ENCODE peak calls at places on chromosomes 5 and 9, in ten cellular contexts. Q is GM12865, H is T-helper 1 cell, C is epithelial cell of proximal tubule, A is adipocyte, G is esophagus muscularis mucosa, F is HFFc6, S is ecto neural progenitor cell, T is H7, Z is Peyer's patch. V is an unnamed sample.

GRCh38 chr9:114491430-114492003 is 13.8 kb downstream of the WHRN start:
- DNase-seq in C (no peak), T (no peak), H (no peak), F (no peak), A (no peak), G (no peak), Q (no peak), S (no peak), Z (no peak), V (no peak)

GRCh38 chr9:85118990-85119755 is 449.6 kb downstream of the NTRK2 start:
- DNase-seq in T (no peak), A (no peak), C (no peak), F (no peak), Z (no peak), S (no peak), Q (no peak), G (no peak), H (no peak), V (no peak)

GRCh38 chr9:92187989-92188714 is 72.9 kb upstream of the SPTLC1 start:
- DNase-seq in A (no peak), F (no peak), C (no peak), Z (no peak), T (peak), S (no peak), H (no peak), G (no peak), Q (peak), V (no peak)

GRCh38 chr9:70058569-70059161 is 15.0 kb downstream of the MAMDC2 start:
- DNase-seq in G (no peak), Q (no peak), F (no peak), C (no peak), H (no peak), Z (no peak), T (no peak), S (no peak), A (no peak), V (no peak)

GRCh38 chr5:178289438-178289837 is 56.8 kb upstream of the PHYKPL start:
- DNase-seq in H (no peak), Q (no peak), A (no peak), S (no peak), G (no peak), Z (no peak), C (no peak), F (no peak), T (no peak), V (no peak)

GRCh38 chr5:38642194-38642987 is 85.9 kb upstream of the LIFR start:
- DNase-seq in Q (no peak), F (no peak), S (no peak), T (no peak), A (no peak), H (no peak), G (peak), C (no peak), Z (no peak), V (no peak)

GRCh38 chr5:143491644-143492043 is 88.2 kb upstream of the NR3C1 start:
- DNase-seq in A (peak), H (no peak), S (no peak), Z (no peak), G (no peak), C (no peak), F (no peak), T (no peak), Q (no peak), V (no peak)

GRCh38 chr5:33530963-33531298 is 90.2 kb downstream of the TARS1 start:
- DNase-seq in F (no peak), A (no peak), Q (no peak), H (no peak), C (no peak), S (no peak), T (no peak), G (peak), Z (no peak), V (no peak)

GRCh38 chr5:162801235-162801634 is 636.2 kb upstream of the CCNG1 start:
- DNase-seq in G (no peak), H (no peak), C (no peak), Z (no peak), Q (no peak), T (no peak), S (no peak), F (no peak), A (no peak), V (no peak)

GRCh38 chr5:41148448-41148847 is 64.9 kb downstream of the C6 start:
- DNase-seq in H (no peak), A (no peak), C (no peak), Q (no peak), F (no peak), G (no peak), Z (no peak), T (no peak), S (no peak), V (no peak)

GRCh38 chr9:137294091-137294683 is 7.9 kb downstream of the NRARP start:
- DNase-seq in A (no peak), S (peak), Z (no peak), T (peak), F (peak), C (no peak), G (no peak), H (no peak), Q (peak), V (no peak)

GRCh38 chr5:149002761-149003689 is 59.8 kb downstream of the SH3TC2 start:
- DNase-seq in S (no peak), Z (no peak), A (peak), T (no peak), F (peak), H (no peak), C (no peak), G (peak), Q (no peak), V (no peak)

GRCh38 chr5:30736642-30737041 is 456.8 kb upstream of the CDH6 start:
- DNase-seq in C (no peak), T (no peak), H (no peak), Z (no peak), S (no peak), Q (no peak), F (no peak), G (no peak), A (peak), V (no peak)

V was measured in glutamatergic neuron.